ENCODE peak calls at places on chromosome 3, in four cellular contexts. One of them, this sample, is unnamed.

GRCh38 chr3:108090701-108091497 is at the start of gene CD47:
- DNase-seq in A549: peak; percentile 86
- DNase-seq in OCI-LY7: peak; percentile 90
- DNase-seq in lower lobe of right lung: peak; percentile 97
- DNase-seq in this sample: peak; percentile 91

GRCh38 chr3:185726254-185726967 is 98.4 kb downstream of the IGF2BP2 start:
- DNase-seq in A549: no peak
- DNase-seq in OCI-LY7: no peak
- DNase-seq in lower lobe of right lung: no peak
- DNase-seq in this sample: no peak

GRCh38 chr3:185983495-185984141 is 45.8 kb upstream of the TRA2B start:
- DNase-seq in A549: peak; percentile 76
- DNase-seq in OCI-LY7: peak; percentile 57
- DNase-seq in lower lobe of right lung: peak; percentile 70
- DNase-seq in this sample: peak; percentile 76

GRCh38 chr3:152664766-152665165 is 170.2 kb upstream of the P2RY1 start:
- DNase-seq in A549: no peak
- DNase-seq in OCI-LY7: no peak
- DNase-seq in lower lobe of right lung: no peak
- DNase-seq in this sample: no peak

GRCh38 chr3:2910997-2911396 is 199.2 kb downstream of the IL5RA start:
- DNase-seq in A549: no peak
- DNase-seq in OCI-LY7: no peak
- DNase-seq in lower lobe of right lung: no peak
- DNase-seq in this sample: no peak

GRCh38 chr3:49132437-49133225 is at the start of gene LAMB2:
- DNase-seq in A549: peak; percentile 67
- DNase-seq in OCI-LY7: no peak
- DNase-seq in lower lobe of right lung: peak; percentile 66
- DNase-seq in this sample: peak; percentile 65

GRCh38 chr3:155370198-155370597 is 76.7 kb upstream of the STRIT1 start:
- DNase-seq in A549: no peak
- DNase-seq in OCI-LY7: no peak
- DNase-seq in lower lobe of right lung: no peak
- DNase-seq in this sample: peak; percentile 67

GRCh38 chr3:8984512-8984911 is 21.2 kb upstream of the RAD18 start:
- DNase-seq in A549: no peak
- DNase-seq in OCI-LY7: no peak
- DNase-seq in lower lobe of right lung: no peak
- DNase-seq in this sample: no peak

GRCh38 chr3:37054370-37054769 is 61.1 kb downstream of the MLH1 start:
- DNase-seq in A549: peak; percentile 7
- DNase-seq in OCI-LY7: peak; percentile 22
- DNase-seq in lower lobe of right lung: no peak
- DNase-seq in this sample: no peak

GRCh38 chr3:71416868-71417267 is 166.7 kb downstream of the FOXP1 start:
- DNase-seq in A549: peak; percentile 42
- DNase-seq in OCI-LY7: peak; percentile 83
- DNase-seq in lower lobe of right lung: no peak
- DNase-seq in this sample: no peak

GRCh38 chr3:7813412-7813811 is 688.2 kb upstream of the LMCD1 start:
- DNase-seq in A549: no peak
- DNase-seq in OCI-LY7: no peak
- DNase-seq in lower lobe of right lung: no peak
- DNase-seq in this sample: no peak

GRCh38 chr3:13902648-13903238 is 22.9 kb upstream of the WNT7A start:
- DNase-seq in A549: no peak
- DNase-seq in OCI-LY7: no peak
- DNase-seq in lower lobe of right lung: no peak
- DNase-seq in this sample: no peak
- H3K9me3 ChIP-seq in A549: peaks cover 73% of the 10 kb centered on the region
- H3K9me3 ChIP-seq in OCI-LY7: peaks cover 28% of the 10 kb centered on the region
- H3K9me3 ChIP-seq in lower lobe of right lung: peaks cover 70% of the 10 kb centered on the region
- H3K9me3 ChIP-seq in this sample: peaks cover 3% of the 10 kb centered on the region

DNA sequence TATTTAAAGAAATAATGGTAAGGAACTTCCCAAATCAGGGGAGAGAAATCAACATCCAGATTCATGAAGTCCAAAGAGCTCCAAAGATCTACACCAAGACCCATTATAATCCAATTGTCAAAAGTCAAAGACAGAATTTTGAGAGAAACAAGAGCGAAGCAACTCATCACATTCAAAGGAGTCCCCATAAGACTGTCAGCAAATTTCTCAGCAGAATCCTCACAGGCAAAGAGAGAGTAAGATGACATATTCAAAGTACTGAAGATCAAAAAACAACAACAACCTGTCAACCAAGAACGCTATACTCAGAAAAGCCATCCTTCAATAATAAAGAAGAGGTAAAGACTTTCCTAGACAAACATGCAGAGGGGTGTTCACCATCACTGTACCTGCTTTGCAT is 342.1 kb downstream of the TIGIT start:
- DNase-seq in A549: no peak
- DNase-seq in OCI-LY7: no peak
- DNase-seq in lower lobe of right lung: no peak
- DNase-seq in this sample: no peak
- TF ChIP-seq CTCF in A549: no peak
- TF ChIP-seq CTCF in OCI-LY7: no peak
- TF ChIP-seq CTCF in lower lobe of right lung: no peak
- TF ChIP-seq CTCF in this sample: no peak

GRCh38 chr3:15332405-15333098 is at the start of gene SH3BP5:
- DNase-seq in A549: peak; percentile 68
- DNase-seq in OCI-LY7: peak; percentile 86
- DNase-seq in lower lobe of right lung: peak; percentile 84
- DNase-seq in this sample: peak; percentile 64

GRCh38 chr3:15333957-15334263 is 1.5 kb upstream of the SH3BP5 start:
- DNase-seq in A549: no peak
- DNase-seq in OCI-LY7: no peak
- DNase-seq in lower lobe of right lung: no peak
- DNase-seq in this sample: no peak

GRCh38 chr3:15331072-15331605 is 1.2 kb downstream of the SH3BP5 start:
- DNase-seq in A549: no peak
- DNase-seq in OCI-LY7: no peak
- DNase-seq in lower lobe of right lung: no peak
- DNase-seq in this sample: no peak

GRCh38 chr3:15331606-15332404 is 581 bp downstream of the SH3BP5 start:
- DNase-seq in A549: no peak
- DNase-seq in OCI-LY7: peak; percentile 52
- DNase-seq in lower lobe of right lung: peak; percentile 63
- DNase-seq in this sample: peak; percentile 52

DNA sequence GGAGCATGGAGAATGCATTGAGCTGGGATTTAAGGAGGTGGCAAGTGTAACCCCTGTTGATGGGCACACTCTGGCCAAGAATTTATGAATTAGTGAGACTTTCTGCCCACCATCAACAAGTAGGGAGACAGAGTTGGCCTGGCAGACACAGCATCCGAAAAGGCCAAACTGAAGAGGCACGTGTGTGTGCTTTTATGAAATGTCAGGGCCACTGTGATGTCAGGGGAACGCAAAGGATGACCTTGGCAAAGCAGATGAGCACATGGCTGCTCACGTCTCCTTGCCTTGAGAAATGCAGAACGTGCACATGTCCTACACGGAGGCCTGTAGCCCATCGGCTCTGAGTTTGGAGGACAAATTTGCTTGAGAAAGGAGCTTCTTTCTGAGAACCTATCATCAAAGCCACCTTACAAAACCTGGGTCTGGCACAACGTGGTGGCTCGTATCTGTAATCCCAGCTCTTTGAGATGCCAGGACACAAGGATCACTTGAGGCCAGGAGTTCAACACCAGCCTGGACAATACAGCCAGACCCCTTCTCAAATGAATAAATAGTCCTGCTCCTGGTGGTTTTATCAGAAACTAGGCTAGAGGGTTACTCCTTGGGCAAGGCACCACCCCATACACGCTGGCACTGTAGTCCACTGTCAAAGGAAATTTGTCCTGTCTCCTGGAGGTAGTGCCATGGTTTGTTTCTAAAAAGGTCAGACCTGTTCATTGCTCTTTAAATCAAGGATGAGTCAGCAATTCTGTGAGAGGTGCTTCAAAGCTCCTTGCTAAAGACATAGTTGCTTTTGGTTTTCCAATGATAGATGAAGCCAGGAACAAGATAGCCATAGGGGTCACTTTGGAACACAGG is 942 bp upstream of the SH3BP5 start:
- DNase-seq in A549: peak; percentile 18
- DNase-seq in OCI-LY7: no peak
- DNase-seq in lower lobe of right lung: no peak
- DNase-seq in this sample: no peak
- H3K4me3 ChIP-seq in A549: no peak overlapping the region
- H3K4me3 ChIP-seq in OCI-LY7: peak overlapping the region; percentile 88
- H3K4me3 ChIP-seq in lower lobe of right lung: peak overlapping the region; percentile 99
- H3K4me3 ChIP-seq in this sample: peak overlapping the region; percentile 82

GRCh38 chr3:51173518-51174271 is 211.4 kb upstream of the MANF start:
- DNase-seq in A549: no peak
- DNase-seq in OCI-LY7: no peak
- DNase-seq in lower lobe of right lung: no peak
- DNase-seq in this sample: no peak
- H3K9me3 ChIP-seq in A549: peaks cover 21% of the 10 kb centered on the region
- H3K9me3 ChIP-seq in OCI-LY7: peaks cover 8% of the 10 kb centered on the region
- H3K9me3 ChIP-seq in lower lobe of right lung: peaks cover 34% of the 10 kb centered on the region
- H3K9me3 ChIP-seq in this sample: peaks cover 24% of the 10 kb centered on the region

GRCh38 chr3:111691293-111691909 is 96.3 kb upstream of the ZBED2 start:
- DNase-seq in A549: peak; percentile 59
- DNase-seq in OCI-LY7: peak; percentile 30
- DNase-seq in lower lobe of right lung: no peak
- DNase-seq in this sample: no peak
- TF ChIP-seq CTCF in A549: peak; percentile 83
- TF ChIP-seq CTCF in OCI-LY7: peak; percentile 77
- TF ChIP-seq CTCF in lower lobe of right lung: peak; percentile 39
- TF ChIP-seq CTCF in this sample: peak; percentile 28

GRCh38 chr3:148958681-148959080 is 32.7 kb upstream of the GYG1 start:
- DNase-seq in A549: no peak
- DNase-seq in OCI-LY7: no peak
- DNase-seq in lower lobe of right lung: no peak
- DNase-seq in this sample: no peak

GRCh38 chr3:148957586-148957985 is 33.8 kb upstream of the GYG1 start:
- DNase-seq in A549: peak; percentile 51
- DNase-seq in OCI-LY7: peak; percentile 45
- DNase-seq in lower lobe of right lung: no peak
- DNase-seq in this sample: no peak

GRCh38 chr3:148954981-148955380 is 36.4 kb upstream of the GYG1 start:
- DNase-seq in A549: no peak
- DNase-seq in OCI-LY7: no peak
- DNase-seq in lower lobe of right lung: no peak
- DNase-seq in this sample: no peak

GRCh38 chr3:148953094-148953493 is 38.2 kb upstream of the GYG1 start:
- DNase-seq in A549: no peak
- DNase-seq in OCI-LY7: no peak
- DNase-seq in lower lobe of right lung: no peak
- DNase-seq in this sample: no peak

DNA sequence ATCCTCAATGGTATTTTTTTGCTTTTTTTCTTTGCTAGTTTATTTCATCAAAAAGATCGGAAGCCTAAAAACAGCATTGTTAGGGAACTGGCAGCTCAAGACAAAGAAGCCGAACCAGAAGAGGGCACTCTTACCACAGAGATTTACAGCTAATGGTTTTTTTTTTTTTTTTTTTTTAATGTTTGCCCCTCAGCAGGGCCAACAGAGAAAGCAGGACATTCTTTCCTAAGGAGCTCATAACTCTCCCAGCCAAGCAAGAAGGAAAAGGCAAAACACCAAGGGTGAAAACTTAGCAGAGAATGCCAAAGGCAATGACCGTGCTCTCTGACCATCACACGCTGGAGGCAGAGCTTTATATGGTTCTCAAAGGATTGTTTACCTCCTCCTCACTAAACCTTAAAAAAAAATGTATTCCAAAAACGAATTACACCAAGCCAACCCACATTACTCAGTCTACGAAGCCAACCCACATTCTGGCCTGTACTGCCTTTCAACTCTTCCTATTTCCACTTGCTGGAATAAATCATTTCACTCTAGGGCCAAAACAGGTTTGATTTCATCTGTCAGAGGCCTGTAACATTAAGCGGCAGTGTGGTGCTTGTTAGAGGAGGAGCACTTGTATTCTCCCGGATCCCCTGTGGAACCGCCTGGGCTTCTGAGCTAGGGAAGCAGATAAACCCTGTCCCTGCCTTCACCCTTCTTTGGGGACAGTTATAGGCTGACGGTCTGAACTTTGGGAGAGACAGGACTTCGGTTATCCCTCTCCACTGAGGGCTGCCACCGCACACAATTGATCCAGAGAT is 35.6 kb upstream of the GYG1 start:
- DNase-seq in A549: peak; percentile 72
- DNase-seq in OCI-LY7: peak; percentile 70
- DNase-seq in lower lobe of right lung: no peak
- DNase-seq in this sample: peak; percentile 88
- H3K4me3 ChIP-seq in A549: no peak overlapping the region
- H3K4me3 ChIP-seq in OCI-LY7: no peak overlapping the region
- H3K4me3 ChIP-seq in lower lobe of right lung: no peak overlapping the region
- H3K4me3 ChIP-seq in this sample: peak overlapping the region; percentile 10

GRCh38 chr3:134527037-134527436 is 41.2 kb downstream of the CEP63 start:
- DNase-seq in A549: peak; percentile 5
- DNase-seq in OCI-LY7: no peak
- DNase-seq in lower lobe of right lung: no peak
- DNase-seq in this sample: no peak

GRCh38 chr3:134526319-134526718 is 40.5 kb downstream of the CEP63 start:
- DNase-seq in A549: no peak
- DNase-seq in OCI-LY7: no peak
- DNase-seq in lower lobe of right lung: no peak
- DNase-seq in this sample: no peak

GRCh38 chr3:134517796-134518195 is 31.9 kb downstream of the CEP63 start:
- DNase-seq in A549: no peak
- DNase-seq in OCI-LY7: no peak
- DNase-seq in lower lobe of right lung: no peak
- DNase-seq in this sample: no peak

GRCh38 chr3:134525293-134525692 is 39.4 kb downstream of the CEP63 start:
- DNase-seq in A549: no peak
- DNase-seq in OCI-LY7: no peak
- DNase-seq in lower lobe of right lung: no peak
- DNase-seq in this sample: no peak

GRCh38 chr3:134522541-134522940 is 36.7 kb downstream of the CEP63 start:
- DNase-seq in A549: no peak
- DNase-seq in OCI-LY7: no peak
- DNase-seq in lower lobe of right lung: no peak
- DNase-seq in this sample: no peak
- H3K9me3 ChIP-seq in A549: peaks cover 19% of the 10 kb centered on the region
- H3K9me3 ChIP-seq in OCI-LY7: peaks cover 25% of the 10 kb centered on the region
- H3K9me3 ChIP-seq in lower lobe of right lung: peaks cover 40% of the 10 kb centered on the region
- H3K9me3 ChIP-seq in this sample: peaks cover 39% of the 10 kb centered on the region

DNA sequence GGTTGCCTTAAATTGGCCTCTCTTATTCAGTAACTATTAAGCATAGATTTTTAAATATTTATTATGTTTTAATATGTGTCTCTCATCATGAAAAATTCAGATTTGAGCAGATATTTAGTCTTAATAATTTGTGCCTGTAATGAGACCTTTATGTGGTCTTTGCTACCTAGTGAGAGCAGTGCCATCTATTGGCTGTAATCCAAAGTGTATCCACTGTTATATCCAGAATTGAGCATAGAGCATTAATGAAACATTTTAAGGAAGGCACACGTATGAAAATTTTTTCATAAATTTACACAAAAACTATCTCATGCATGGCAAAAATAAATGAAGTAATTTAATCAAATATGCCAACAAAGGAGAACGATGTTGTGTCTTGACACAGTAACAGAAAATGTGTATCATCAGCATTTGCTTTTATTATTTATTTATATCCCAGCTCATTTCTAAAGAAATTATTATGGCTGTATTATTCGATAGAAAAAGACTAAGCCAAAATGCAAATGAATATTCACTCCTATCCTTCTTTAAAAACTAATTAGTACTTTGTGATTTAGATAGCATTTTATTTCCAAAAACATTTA is 203.5 kb downstream of the RSRC1 start:
- DNase-seq in A549: peak; percentile 60
- DNase-seq in OCI-LY7: peak; percentile 52
- DNase-seq in lower lobe of right lung: no peak
- DNase-seq in this sample: no peak
- TF ChIP-seq CTCF in A549: peak; percentile 77
- TF ChIP-seq CTCF in OCI-LY7: peak; percentile 94
- TF ChIP-seq CTCF in lower lobe of right lung: peak; percentile 20
- TF ChIP-seq CTCF in this sample: no peak